ENCODE peak calls at places on chromosomes 13 and 19, in five cellular contexts. T, K, L, G and M are unnamed samples.

GRCh38 chr19:4911786-4912672 is 2.7 kb downstream of the UHRF1 start:
- DNase-seq in L (peak; percentile 65), K (peak; percentile 100), T (peak; percentile 99), G (no peak), M (peak; percentile 65)

GRCh38 chr13:73934771-73935170 is 199.4 kb downstream of the KLF12 start:
- DNase-seq in K (no peak), G (no peak), L (no peak), T (no peak), M (no peak)

GRCh38 chr13:106566682-106567420 is 1.1 kb downstream of the ARGLU1 start:
- DNase-seq in L (no peak), K (peak; percentile 77), T (no peak), G (peak; percentile 19), M (peak; percentile 49)

GRCh38 chr13:105365831-105366230 is 1169.6 kb downstream of the EFNB2 start:
- DNase-seq in T (no peak), K (no peak), G (no peak), L (no peak), M (no peak)

GRCh38 chr13:20394506-20394905 is 131.2 kb downstream of the CRYL1 start:
- DNase-seq in G (no peak), K (no peak), L (no peak), T (no peak), M (no peak)

GRCh38 chr19:10093295-10094186 is 7.4 kb downstream of the SHFL start:
- DNase-seq in L (no peak), T (no peak), K (peak; percentile 16), G (no peak), M (no peak)

GRCh38 chr13:24301911-24302310 is 7.5 kb upstream of the C1QTNF9 start:
- DNase-seq in K (no peak), T (no peak), L (no peak), G (no peak), M (no peak)

GRCh38 chr13:111183959-111184684 is 69.0 kb downstream of the ARHGEF7 start:
- DNase-seq in G (no peak), L (peak; percentile 49), T (no peak), K (no peak), M (peak; percentile 58)